ENCODE peak calls at places on chromosome 3, in six cellular contexts. P is tibial nerve, S is suprapubic skin, F is breast epithelium, C is HCT116, L is uterus. J is an unnamed sample.

GRCh38 chr3:11244131-11244677 is 28.0 kb upstream of the ATG7 start:
- DNase-seq in P (no peak), S (no peak), F (no peak), C (no peak), L (no peak), J (no peak)

GRCh38 chr3:179192542-179192941 is 44.4 kb downstream of the PIK3CA start:
- DNase-seq in P (no peak), S (no peak), F (no peak), C (no peak), L (no peak), J (no peak)

GRCh38 chr3:88003115-88003755 is 55.6 kb downstream of the CGGBP1 start:
- DNase-seq in P (peak), S (no peak), F (no peak), C (peak), L (no peak), J (no peak)

GRCh38 chr3:58688563-58688962 is 22.0 kb upstream of the FAM3D start:
- DNase-seq in P (no peak), S (no peak), F (no peak), C (no peak), L (no peak), J (peak)

GRCh38 chr3:98008751-98009373 is 26.3 kb downstream of the GABRR3 start:
- DNase-seq in P (no peak), S (no peak), F (no peak), C (no peak), L (no peak), J (no peak)

GRCh38 chr3:163328680-163329079 is 1749.6 kb downstream of the SI start:
- DNase-seq in P (no peak), S (no peak), F (no peak), C (no peak), L (no peak), J (no peak)

GRCh38 chr3:45426161-45426560 is 37.8 kb downstream of the LARS2 start:
- DNase-seq in P (no peak), S (no peak), F (no peak), C (no peak), L (no peak), J (no peak)

GRCh38 chr3:171427771-171428320 is 32.4 kb downstream of the TNIK start:
- DNase-seq in P (no peak), S (no peak), F (no peak), C (no peak), L (no peak), J (no peak)

GRCh38 chr3:110821586-110821985 is 250.0 kb upstream of the NECTIN3 start:
- DNase-seq in P (no peak), S (no peak), F (no peak), C (no peak), L (no peak), J (no peak)

GRCh38 chr3:72938471-72939265 is 50.8 kb downstream of the GXYLT2 start:
- DNase-seq in P (peak), S (peak), F (no peak), C (peak), L (peak), J (peak)

GRCh38 chr3:73451276-73451973 is 173.3 kb downstream of the PDZRN3 start:
- DNase-seq in P (no peak), S (no peak), F (no peak), C (no peak), L (no peak), J (no peak)

GRCh38 chr3:42067324-42067723 is 23.8 kb upstream of the TRAK1 start:
- DNase-seq in P (no peak), S (no peak), F (no peak), C (no peak), L (no peak), J (no peak)
- H3K4me3 ChIP-seq in P (no peak), S (no peak), F (no peak), C (no peak), L (no peak), J (no peak)

GRCh38 chr3:80000022-80000421 is 232.2 kb upstream of the ROBO1 start:
- DNase-seq in P (no peak), S (no peak), F (no peak), C (no peak), L (no peak), J (no peak)
- H3K27ac ChIP-seq in P (no peak), S (no peak), F (no peak), C (no peak), L (no peak), J (no peak)

GRCh38 chr3:69086133-69086722 is 1.5 kb downstream of the ARL6IP5 start:
- DNase-seq in P (peak), S (peak), F (peak), C (peak), L (peak), J (peak)
- TF ChIP-seq POLR2A in P (no peak), S (no peak), F (no peak), C (no peak), L (peak), J (peak)

GRCh38 chr3:194659778-194660177 is 12.2 kb downstream of the LSG1 start:
- DNase-seq in P (no peak), S (no peak), F (no peak), C (no peak), L (no peak), J (no peak)
- H3K4me3 ChIP-seq in P (no peak), S (no peak), F (no peak), C (no peak), L (no peak), J (no peak)

GRCh38 chr3:149479621-149480325 is 5.3 kb downstream of the TM4SF4 start:
- DNase-seq in P (no peak), S (no peak), F (no peak), C (no peak), L (no peak), J (no peak)
- H3K27ac ChIP-seq in P (peak), S (no peak), F (peak), C (no peak), L (peak), J (no peak)

GRCh38 chr3:15427981-15428380 is 583 bp downstream of the EAF1 start:
- DNase-seq in P (no peak), S (no peak), F (no peak), C (no peak), L (no peak), J (peak)

GRCh38 chr3:15429080-15429479 is 1.7 kb downstream of the EAF1 start:
- DNase-seq in P (no peak), S (no peak), F (no peak), C (no peak), L (no peak), J (no peak)

GRCh38 chr3:15426579-15427118 is 695 bp downstream of the METTL6 start:
- DNase-seq in P (no peak), S (no peak), F (no peak), C (no peak), L (no peak), J (no peak)

GRCh38 chr3:15428539-15428938 is 1.1 kb downstream of the EAF1 start:
- DNase-seq in P (no peak), S (no peak), F (no peak), C (no peak), L (no peak), J (no peak)

GRCh38 chr3:15427182-15427880 is at the start of the genes EAF1 and METTL6:
- DNase-seq in P (peak), S (peak), F (peak), C (peak), L (peak), J (peak)
- TF ChIP-seq POLR2A in P (peak), S (no peak), F (no peak), C (peak), L (peak), J (peak)

DNA sequence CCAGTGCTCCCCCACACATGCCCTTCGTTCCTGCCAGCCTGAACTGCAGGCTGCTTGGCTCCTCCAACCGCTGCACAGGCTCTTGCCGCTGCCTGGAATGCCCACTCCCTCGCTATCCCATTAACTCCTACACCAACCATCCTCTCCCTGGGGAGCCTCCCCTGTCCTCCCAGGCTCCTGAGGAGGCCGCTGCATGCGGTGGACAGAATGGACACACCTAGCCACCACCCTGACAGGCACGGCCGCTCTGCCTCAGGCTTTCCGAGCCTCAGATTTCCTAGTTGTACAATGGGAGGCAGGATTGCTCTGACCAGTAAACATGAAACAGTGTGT is 2.3 kb downstream of the PLXNB1 start:
- DNase-seq in P (no peak), S (no peak), F (no peak), C (no peak), L (no peak), J (peak)
- H3K4me3 ChIP-seq in P (peak), S (peak), F (peak), C (no peak), L (peak), J (peak)

DNA sequence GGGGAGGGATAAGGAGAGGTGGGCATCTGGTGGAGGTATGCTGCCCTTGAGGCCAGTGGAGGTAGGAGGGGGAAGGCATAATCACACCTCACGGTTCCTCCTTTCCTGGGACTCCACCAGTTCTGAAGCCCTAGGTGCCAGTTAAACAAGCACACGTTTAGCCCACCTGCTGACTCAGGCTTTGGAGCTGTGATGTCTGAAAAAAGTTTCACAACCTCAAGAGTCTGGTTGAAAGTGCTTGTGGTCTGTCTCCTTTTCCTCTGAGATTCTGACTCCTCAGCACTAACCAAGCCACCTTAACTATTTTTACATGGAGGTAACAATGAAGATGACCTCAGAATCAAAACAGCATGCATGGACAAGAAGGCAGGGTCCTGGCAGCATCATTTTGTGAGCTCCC is 23.0 kb downstream of the HPS3 start:
- DNase-seq in P (no peak), S (no peak), F (no peak), C (no peak), L (no peak), J (no peak)
- H3K27ac ChIP-seq in P (peak), S (no peak), F (no peak), C (no peak), L (no peak), J (no peak)

GRCh38 chr3:143847787-143848631 is at the start of gene SLC9A9:
- DNase-seq in P (peak), S (peak), F (no peak), C (no peak), L (no peak), J (peak)
- TF ChIP-seq POLR2A in P (no peak), S (no peak), F (no peak), C (no peak), L (no peak), J (no peak)